ENCODE peak calls at places on chromosomes 4 and X, in five cellular contexts. One of them, this sample, is unnamed.

GRCh38 chr4:139773560-139774318 is 108.1 kb downstream of the MGST2 start:
- DNase-seq in suprapubic skin: no peak
- DNase-seq in esophagus muscularis mucosa: no peak
- DNase-seq in GM12878: no peak
- DNase-seq in spleen: no peak
- DNase-seq in this sample: no peak

GRCh38 chrX:17154001-17154400 is 207.5 kb downstream of the REPS2 start:
- DNase-seq in suprapubic skin: no peak
- DNase-seq in esophagus muscularis mucosa: no peak
- DNase-seq in GM12878: no peak
- DNase-seq in spleen: no peak
- DNase-seq in this sample: no peak

GRCh38 chr4:114272226-114272625 is 292.8 kb upstream of the ARSJ start:
- DNase-seq in suprapubic skin: no peak
- DNase-seq in esophagus muscularis mucosa: no peak
- DNase-seq in GM12878: no peak
- DNase-seq in spleen: no peak
- DNase-seq in this sample: no peak

GRCh38 chrX:68762649-68763268 is 66.1 kb upstream of the EFNB1 start:
- DNase-seq in suprapubic skin: no peak
- DNase-seq in esophagus muscularis mucosa: no peak
- DNase-seq in GM12878: no peak
- DNase-seq in spleen: no peak
- DNase-seq in this sample: peak

GRCh38 chr4:55503164-55503563 is 43.5 kb downstream of the CLOCK start:
- DNase-seq in suprapubic skin: no peak
- DNase-seq in esophagus muscularis mucosa: no peak
- DNase-seq in GM12878: no peak
- DNase-seq in spleen: no peak
- DNase-seq in this sample: no peak

GRCh38 chrX:40092808-40093435 is 4.8 kb downstream of the BCOR start:
- DNase-seq in suprapubic skin: no peak
- DNase-seq in esophagus muscularis mucosa: no peak
- DNase-seq in GM12878: no peak
- DNase-seq in spleen: no peak
- DNase-seq in this sample: no peak

GRCh38 chr4:54063224-54063623 is 1.2 kb downstream of the CHIC2 start:
- DNase-seq in suprapubic skin: no peak
- DNase-seq in esophagus muscularis mucosa: no peak
- DNase-seq in GM12878: no peak
- DNase-seq in spleen: no peak
- DNase-seq in this sample: no peak

GRCh38 chr4:680931-681645 is 6.7 kb downstream of the MYL5 start:
- DNase-seq in suprapubic skin: peak
- DNase-seq in esophagus muscularis mucosa: no peak
- DNase-seq in GM12878: no peak
- DNase-seq in spleen: peak
- DNase-seq in this sample: no peak

GRCh38 chrX:1412551-1413161 is 20.7 kb upstream of the SLC25A6 start:
- DNase-seq in suprapubic skin: peak
- DNase-seq in esophagus muscularis mucosa: no peak
- DNase-seq in GM12878: no peak
- DNase-seq in spleen: peak
- DNase-seq in this sample: no peak

GRCh38 chrX:75784689-75785491 is at the start of gene MAGEE2:
- DNase-seq in suprapubic skin: no peak
- DNase-seq in esophagus muscularis mucosa: no peak
- DNase-seq in GM12878: no peak
- DNase-seq in spleen: peak
- DNase-seq in this sample: no peak

GRCh38 chrX:19040373-19040772 is 56.5 kb upstream of the PHKA2 start:
- DNase-seq in suprapubic skin: no peak
- DNase-seq in esophagus muscularis mucosa: no peak
- DNase-seq in GM12878: no peak
- DNase-seq in spleen: no peak
- DNase-seq in this sample: no peak

GRCh38 chr4:41718907-41719306 is 29.6 kb downstream of the PHOX2B start:
- DNase-seq in suprapubic skin: no peak
- DNase-seq in esophagus muscularis mucosa: no peak
- DNase-seq in GM12878: no peak
- DNase-seq in spleen: no peak
- DNase-seq in this sample: no peak

GRCh38 chrX:3044196-3044595 is 2.9 kb downstream of the ARSF start:
- DNase-seq in suprapubic skin: no peak
- DNase-seq in esophagus muscularis mucosa: no peak
- DNase-seq in GM12878: no peak
- DNase-seq in spleen: no peak
- DNase-seq in this sample: no peak

GRCh38 chrX:110082156-110082555 is 79.2 kb downstream of the TMEM164 start:
- DNase-seq in suprapubic skin: no peak
- DNase-seq in esophagus muscularis mucosa: no peak
- DNase-seq in GM12878: no peak
- DNase-seq in spleen: no peak
- DNase-seq in this sample: no peak

GRCh38 chrX:1487401-1487800 is 34.7 kb upstream of the ASMTL start:
- DNase-seq in suprapubic skin: peak
- DNase-seq in esophagus muscularis mucosa: no peak
- DNase-seq in GM12878: no peak
- DNase-seq in spleen: peak
- DNase-seq in this sample: no peak

GRCh38 chr4:114041117-114041475 is 61.6 kb upstream of the ARSJ start:
- DNase-seq in suprapubic skin: no peak
- DNase-seq in esophagus muscularis mucosa: no peak
- DNase-seq in GM12878: no peak
- DNase-seq in spleen: no peak
- DNase-seq in this sample: no peak

GRCh38 chrX:115449742-115450141 is 111.2 kb upstream of the PLS3 start:
- DNase-seq in suprapubic skin: no peak
- DNase-seq in esophagus muscularis mucosa: no peak
- DNase-seq in GM12878: no peak
- DNase-seq in spleen: no peak
- DNase-seq in this sample: no peak

GRCh38 chrX:24682739-24683432 is 10.8 kb upstream of the POLA1 start:
- DNase-seq in suprapubic skin: no peak
- DNase-seq in esophagus muscularis mucosa: no peak
- DNase-seq in GM12878: no peak
- DNase-seq in spleen: no peak
- DNase-seq in this sample: no peak

GRCh38 chrX:151006410-151007109 is 23.4 kb downstream of the HMGB3 start:
- DNase-seq in suprapubic skin: no peak
- DNase-seq in esophagus muscularis mucosa: no peak
- DNase-seq in GM12878: no peak
- DNase-seq in spleen: no peak
- DNase-seq in this sample: no peak

GRCh38 chr4:3791910-3792542 is 25.8 kb downstream of the ADRA2C start:
- DNase-seq in suprapubic skin: no peak
- DNase-seq in esophagus muscularis mucosa: no peak
- DNase-seq in GM12878: no peak
- DNase-seq in spleen: no peak
- DNase-seq in this sample: no peak

GRCh38 chr4:145920205-145920604 is 18.4 kb downstream of the ZNF827 start:
- DNase-seq in suprapubic skin: no peak
- DNase-seq in esophagus muscularis mucosa: no peak
- DNase-seq in GM12878: no peak
- DNase-seq in spleen: no peak
- DNase-seq in this sample: no peak

GRCh38 chr4:12319765-12320164 is 891.1 kb upstream of the HS3ST1 start:
- DNase-seq in suprapubic skin: no peak
- DNase-seq in esophagus muscularis mucosa: no peak
- DNase-seq in GM12878: no peak
- DNase-seq in spleen: no peak
- DNase-seq in this sample: no peak

GRCh38 chrX:10569946-10570345 is 50.4 kb downstream of the MID1 start:
- DNase-seq in suprapubic skin: no peak
- DNase-seq in esophagus muscularis mucosa: no peak
- DNase-seq in GM12878: no peak
- DNase-seq in spleen: no peak
- DNase-seq in this sample: no peak

GRCh38 chr4:121096629-121097028 is 24.3 kb upstream of the NDNF start:
- DNase-seq in suprapubic skin: no peak
- DNase-seq in esophagus muscularis mucosa: no peak
- DNase-seq in GM12878: no peak
- DNase-seq in spleen: no peak
- DNase-seq in this sample: no peak

GRCh38 chrX:119672252-119672825 is 20.6 kb downstream of the SEPTIN6 start:
- DNase-seq in suprapubic skin: no peak
- DNase-seq in esophagus muscularis mucosa: no peak
- DNase-seq in GM12878: no peak
- DNase-seq in spleen: peak
- DNase-seq in this sample: no peak

DNA sequence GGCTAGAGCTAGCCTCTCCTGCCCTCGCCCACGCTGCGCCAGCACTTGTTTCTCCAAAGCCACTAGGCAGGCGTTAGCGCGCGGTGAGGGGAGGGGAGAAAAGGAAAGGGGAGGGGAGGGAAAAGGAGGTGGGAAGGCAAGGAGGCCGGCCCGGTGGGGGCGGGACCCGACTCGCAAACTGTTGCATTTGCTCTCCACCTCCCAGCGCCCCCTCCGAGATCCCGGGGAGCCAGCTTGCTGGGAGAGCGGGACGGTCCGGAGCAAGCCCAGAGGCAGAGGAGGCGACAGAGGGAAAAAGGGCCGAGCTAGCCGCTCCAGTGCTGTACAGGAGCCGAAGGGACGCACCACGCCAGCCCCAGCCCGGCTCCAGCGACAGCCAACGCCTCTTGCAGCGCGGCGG is at the start of gene AR:
- DNase-seq in suprapubic skin: peak
- DNase-seq in esophagus muscularis mucosa: no peak
- DNase-seq in GM12878: no peak
- DNase-seq in spleen: peak
- DNase-seq in this sample: no peak
- TF ChIP-seq POLR2AphosphoS5 in suprapubic skin: no peak
- TF ChIP-seq POLR2AphosphoS5 in esophagus muscularis mucosa: no peak
- TF ChIP-seq POLR2AphosphoS5 in GM12878: no peak
- TF ChIP-seq POLR2AphosphoS5 in spleen: peak
- TF ChIP-seq POLR2AphosphoS5 in this sample: peak

DNA sequence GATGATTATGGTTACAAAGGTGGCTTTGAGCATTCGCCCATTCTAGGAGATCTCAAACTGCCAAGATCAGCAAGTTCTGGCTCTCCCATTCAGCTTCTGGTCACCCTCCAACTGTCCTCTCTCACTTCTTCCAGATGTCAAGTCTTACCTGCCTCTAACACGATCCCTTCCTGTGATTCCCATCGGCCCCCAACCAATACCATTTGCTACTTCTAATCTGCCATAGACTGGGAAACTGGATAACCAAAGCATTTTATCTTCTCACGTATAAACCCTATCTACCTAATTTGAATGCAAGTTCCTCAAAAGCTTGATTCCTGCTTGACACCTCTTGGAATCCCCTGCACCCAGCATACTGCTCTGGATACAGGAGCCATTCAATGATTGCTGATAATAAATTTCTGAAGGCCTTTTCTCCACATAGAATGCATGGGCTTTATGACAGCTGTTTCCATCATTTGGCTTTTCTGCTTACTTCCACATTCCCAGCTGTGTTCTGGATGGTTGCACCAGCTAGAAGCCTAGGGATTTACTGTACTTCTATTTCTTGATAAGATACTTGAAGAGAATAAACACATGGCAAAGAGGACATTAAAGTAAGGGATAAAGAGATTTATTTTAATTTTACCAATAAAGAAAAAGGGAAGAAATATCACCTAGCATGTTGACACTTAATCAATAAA is 9.7 kb downstream of the GPC4 start:
- DNase-seq in suprapubic skin: no peak
- DNase-seq in esophagus muscularis mucosa: no peak
- DNase-seq in GM12878: no peak
- DNase-seq in spleen: no peak
- DNase-seq in this sample: no peak
- TF ChIP-seq POLR2AphosphoS5 in suprapubic skin: no peak
- TF ChIP-seq POLR2AphosphoS5 in esophagus muscularis mucosa: no peak
- TF ChIP-seq POLR2AphosphoS5 in GM12878: no peak
- TF ChIP-seq POLR2AphosphoS5 in spleen: no peak
- TF ChIP-seq POLR2AphosphoS5 in this sample: no peak

GRCh38 chr4:79516114-79516513 is 108.1 kb upstream of the GK2 start:
- DNase-seq in suprapubic skin: no peak
- DNase-seq in esophagus muscularis mucosa: no peak
- DNase-seq in GM12878: no peak
- DNase-seq in spleen: no peak
- DNase-seq in this sample: no peak

GRCh38 chr4:79514637-79515320 is 106.8 kb upstream of the GK2 start:
- DNase-seq in suprapubic skin: no peak
- DNase-seq in esophagus muscularis mucosa: no peak
- DNase-seq in GM12878: no peak
- DNase-seq in spleen: no peak
- DNase-seq in this sample: no peak
- TF ChIP-seq POLR2AphosphoS5 in suprapubic skin: no peak
- TF ChIP-seq POLR2AphosphoS5 in esophagus muscularis mucosa: no peak
- TF ChIP-seq POLR2AphosphoS5 in GM12878: no peak
- TF ChIP-seq POLR2AphosphoS5 in spleen: no peak
- TF ChIP-seq POLR2AphosphoS5 in this sample: peak

GRCh38 chrX:56738670-56739069 is 9.6 kb downstream of the NBDY start:
- DNase-seq in suprapubic skin: no peak
- DNase-seq in esophagus muscularis mucosa: no peak
- DNase-seq in GM12878: no peak
- DNase-seq in spleen: no peak
- DNase-seq in this sample: no peak

GRCh38 chrX:56733459-56734046 is 4.5 kb downstream of the NBDY start:
- DNase-seq in suprapubic skin: no peak
- DNase-seq in esophagus muscularis mucosa: no peak
- DNase-seq in GM12878: no peak
- DNase-seq in spleen: no peak
- DNase-seq in this sample: no peak

GRCh38 chrX:56736219-56736618 is 7.2 kb downstream of the NBDY start:
- DNase-seq in suprapubic skin: no peak
- DNase-seq in esophagus muscularis mucosa: no peak
- DNase-seq in GM12878: no peak
- DNase-seq in spleen: peak
- DNase-seq in this sample: no peak
- TF ChIP-seq POLR2AphosphoS5 in suprapubic skin: no peak
- TF ChIP-seq POLR2AphosphoS5 in esophagus muscularis mucosa: no peak
- TF ChIP-seq POLR2AphosphoS5 in GM12878: no peak
- TF ChIP-seq POLR2AphosphoS5 in spleen: no peak
- TF ChIP-seq POLR2AphosphoS5 in this sample: no peak